ENCODE peak calls at places on chromosomes 11 and 22, in ten cellular contexts. One of them, this sample, is unnamed.

GRCh38 chr11:13384837-13385417 is 78.1 kb downstream of the BTBD10 start:
- DNase-seq in lower leg skin: no peak
- DNase-seq in EH: peak
- DNase-seq in kidney glomerular epithelial cell: peak
- DNase-seq in endodermal cell: peak
- DNase-seq in LHCN-M2: peak
- DNase-seq in colonic mucosa: peak
- DNase-seq in astrocyte of the cerebellum: peak
- DNase-seq in H9: peak
- DNase-seq in GM12865: peak
- DNase-seq in this sample: peak

GRCh38 chr22:39353346-39353745 is 3.6 kb downstream of the SYNGR1 start:
- DNase-seq in astrocyte of the cerebellum: no peak
- DNase-seq in LHCN-M2: peak
- DNase-seq in H9: no peak
- DNase-seq in kidney glomerular epithelial cell: no peak
- DNase-seq in EH: peak
- DNase-seq in lower leg skin: no peak
- DNase-seq in GM12865: no peak
- DNase-seq in colonic mucosa: no peak
- DNase-seq in endodermal cell: no peak
- DNase-seq in this sample: no peak

GRCh38 chr22:49956914-49957825 is 3.4 kb upstream of the PIM3 start:
- DNase-seq in EH: no peak
- DNase-seq in astrocyte of the cerebellum: no peak
- DNase-seq in colonic mucosa: no peak
- DNase-seq in GM12865: no peak
- DNase-seq in lower leg skin: peak
- DNase-seq in kidney glomerular epithelial cell: no peak
- DNase-seq in LHCN-M2: no peak
- DNase-seq in endodermal cell: peak
- DNase-seq in H9: no peak
- DNase-seq in this sample: no peak

GRCh38 chr22:47201186-47201995 is 438.9 kb downstream of the TBC1D22A start:
- DNase-seq in lower leg skin: peak
- DNase-seq in astrocyte of the cerebellum: no peak
- DNase-seq in colonic mucosa: peak
- DNase-seq in GM12865: no peak
- DNase-seq in EH: no peak
- DNase-seq in LHCN-M2: no peak
- DNase-seq in endodermal cell: peak
- DNase-seq in H9: no peak
- DNase-seq in kidney glomerular epithelial cell: no peak
- DNase-seq in this sample: no peak

GRCh38 chr11:83156150-83156995 is 558 bp upstream of the PCF11 start:
- DNase-seq in colonic mucosa: peak
- DNase-seq in lower leg skin: peak
- DNase-seq in astrocyte of the cerebellum: peak
- DNase-seq in kidney glomerular epithelial cell: peak
- DNase-seq in endodermal cell: peak
- DNase-seq in EH: peak
- DNase-seq in GM12865: peak
- DNase-seq in LHCN-M2: peak
- DNase-seq in H9: peak
- DNase-seq in this sample: no peak

GRCh38 chr22:21978564-21979386 is 3.8 kb downstream of the TOP3B start:
- DNase-seq in GM12865: no peak
- DNase-seq in kidney glomerular epithelial cell: no peak
- DNase-seq in EH: no peak
- DNase-seq in lower leg skin: no peak
- DNase-seq in LHCN-M2: no peak
- DNase-seq in colonic mucosa: no peak
- DNase-seq in astrocyte of the cerebellum: no peak
- DNase-seq in H9: no peak
- DNase-seq in endodermal cell: no peak
- DNase-seq in this sample: no peak

GRCh38 chr11:34243620-34244493 is 114.0 kb downstream of the ABTB2 start:
- DNase-seq in EH: peak
- DNase-seq in lower leg skin: no peak
- DNase-seq in kidney glomerular epithelial cell: peak
- DNase-seq in astrocyte of the cerebellum: peak
- DNase-seq in GM12865: peak
- DNase-seq in endodermal cell: peak
- DNase-seq in LHCN-M2: peak
- DNase-seq in colonic mucosa: peak
- DNase-seq in H9: no peak
- DNase-seq in this sample: peak

GRCh38 chr11:130480721-130481140 is 32.3 kb downstream of the ADAMTS15 start:
- DNase-seq in colonic mucosa: no peak
- DNase-seq in EH: peak
- DNase-seq in astrocyte of the cerebellum: no peak
- DNase-seq in LHCN-M2: peak
- DNase-seq in H9: no peak
- DNase-seq in lower leg skin: peak
- DNase-seq in GM12865: no peak
- DNase-seq in endodermal cell: no peak
- DNase-seq in kidney glomerular epithelial cell: no peak
- DNase-seq in this sample: no peak

GRCh38 chr11:119389611-119390254 is 8.2 kb upstream of the USP2 start:
- DNase-seq in lower leg skin: no peak
- DNase-seq in kidney glomerular epithelial cell: no peak
- DNase-seq in EH: no peak
- DNase-seq in LHCN-M2: no peak
- DNase-seq in endodermal cell: peak
- DNase-seq in H9: peak
- DNase-seq in astrocyte of the cerebellum: no peak
- DNase-seq in GM12865: peak
- DNase-seq in colonic mucosa: no peak
- DNase-seq in this sample: no peak

GRCh38 chr11:82842019-82842418 is 58.2 kb downstream of the PRCP start:
- DNase-seq in LHCN-M2: no peak
- DNase-seq in colonic mucosa: no peak
- DNase-seq in GM12865: no peak
- DNase-seq in endodermal cell: no peak
- DNase-seq in astrocyte of the cerebellum: no peak
- DNase-seq in EH: no peak
- DNase-seq in lower leg skin: no peak
- DNase-seq in H9: no peak
- DNase-seq in kidney glomerular epithelial cell: no peak
- DNase-seq in this sample: no peak

GRCh38 chr11:12090761-12091261 is 19.6 kb upstream of the MICAL2 start:
- DNase-seq in EH: no peak
- DNase-seq in endodermal cell: no peak
- DNase-seq in LHCN-M2: no peak
- DNase-seq in astrocyte of the cerebellum: no peak
- DNase-seq in colonic mucosa: peak
- DNase-seq in kidney glomerular epithelial cell: peak
- DNase-seq in H9: no peak
- DNase-seq in lower leg skin: peak
- DNase-seq in GM12865: no peak
- DNase-seq in this sample: no peak

GRCh38 chr11:42205518-42205917 is 746.1 kb upstream of the LRRC4C start:
- DNase-seq in kidney glomerular epithelial cell: no peak
- DNase-seq in EH: no peak
- DNase-seq in lower leg skin: no peak
- DNase-seq in LHCN-M2: no peak
- DNase-seq in colonic mucosa: no peak
- DNase-seq in astrocyte of the cerebellum: no peak
- DNase-seq in endodermal cell: peak
- DNase-seq in H9: no peak
- DNase-seq in GM12865: no peak
- DNase-seq in this sample: no peak

GRCh38 chr22:24443668-24444067 is 16.3 kb downstream of the ADORA2A start:
- DNase-seq in LHCN-M2: no peak
- DNase-seq in lower leg skin: no peak
- DNase-seq in GM12865: no peak
- DNase-seq in astrocyte of the cerebellum: no peak
- DNase-seq in colonic mucosa: no peak
- DNase-seq in H9: no peak
- DNase-seq in endodermal cell: peak
- DNase-seq in kidney glomerular epithelial cell: no peak
- DNase-seq in EH: no peak
- DNase-seq in this sample: no peak

GRCh38 chr11:1162498-1163311 is 5.0 kb downstream of the MUC5AC start:
- DNase-seq in GM12865: no peak
- DNase-seq in colonic mucosa: no peak
- DNase-seq in lower leg skin: peak
- DNase-seq in astrocyte of the cerebellum: no peak
- DNase-seq in EH: no peak
- DNase-seq in kidney glomerular epithelial cell: no peak
- DNase-seq in LHCN-M2: no peak
- DNase-seq in endodermal cell: peak
- DNase-seq in H9: no peak
- DNase-seq in this sample: peak

GRCh38 chr11:96388891-96389603 is 665 bp downstream of the CCDC82 start:
- DNase-seq in kidney glomerular epithelial cell: peak
- DNase-seq in H9: no peak
- DNase-seq in astrocyte of the cerebellum: no peak
- DNase-seq in colonic mucosa: no peak
- DNase-seq in LHCN-M2: no peak
- DNase-seq in EH: peak
- DNase-seq in lower leg skin: no peak
- DNase-seq in GM12865: no peak
- DNase-seq in endodermal cell: no peak
- DNase-seq in this sample: no peak

GRCh38 chr11:131612576-131612975 is 242.2 kb downstream of the NTM start:
- DNase-seq in LHCN-M2: no peak
- DNase-seq in kidney glomerular epithelial cell: no peak
- DNase-seq in H9: no peak
- DNase-seq in endodermal cell: no peak
- DNase-seq in lower leg skin: no peak
- DNase-seq in GM12865: no peak
- DNase-seq in astrocyte of the cerebellum: no peak
- DNase-seq in colonic mucosa: no peak
- DNase-seq in EH: no peak
- DNase-seq in this sample: no peak

GRCh38 chr11:77361184-77361583 is 59.7 kb upstream of the GDPD4 start:
- DNase-seq in EH: peak
- DNase-seq in lower leg skin: no peak
- DNase-seq in H9: no peak
- DNase-seq in colonic mucosa: no peak
- DNase-seq in GM12865: no peak
- DNase-seq in kidney glomerular epithelial cell: peak
- DNase-seq in astrocyte of the cerebellum: peak
- DNase-seq in LHCN-M2: peak
- DNase-seq in endodermal cell: peak
- DNase-seq in this sample: no peak

GRCh38 chr22:44682556-44683168 is 19.3 kb upstream of the PRR5 start:
- DNase-seq in LHCN-M2: no peak
- DNase-seq in lower leg skin: no peak
- DNase-seq in GM12865: no peak
- DNase-seq in astrocyte of the cerebellum: no peak
- DNase-seq in colonic mucosa: no peak
- DNase-seq in EH: no peak
- DNase-seq in H9: no peak
- DNase-seq in endodermal cell: no peak
- DNase-seq in kidney glomerular epithelial cell: no peak
- DNase-seq in this sample: no peak

GRCh38 chr11:19664896-19665548 is 47.6 kb upstream of the NAV2 start:
- DNase-seq in GM12865: no peak
- DNase-seq in astrocyte of the cerebellum: no peak
- DNase-seq in EH: peak
- DNase-seq in endodermal cell: no peak
- DNase-seq in LHCN-M2: peak
- DNase-seq in kidney glomerular epithelial cell: peak
- DNase-seq in H9: no peak
- DNase-seq in lower leg skin: no peak
- DNase-seq in colonic mucosa: no peak
- DNase-seq in this sample: no peak

GRCh38 chr11:116641561-116642045 is 131.2 kb downstream of the BUD13 start:
- DNase-seq in EH: peak
- DNase-seq in endodermal cell: peak
- DNase-seq in astrocyte of the cerebellum: no peak
- DNase-seq in kidney glomerular epithelial cell: no peak
- DNase-seq in colonic mucosa: peak
- DNase-seq in lower leg skin: peak
- DNase-seq in GM12865: peak
- DNase-seq in LHCN-M2: no peak
- DNase-seq in H9: peak
- DNase-seq in this sample: peak

GRCh38 chr11:115874843-115875242 is 370.6 kb upstream of the CADM1 start:
- DNase-seq in lower leg skin: no peak
- DNase-seq in EH: no peak
- DNase-seq in kidney glomerular epithelial cell: no peak
- DNase-seq in astrocyte of the cerebellum: no peak
- DNase-seq in GM12865: peak
- DNase-seq in colonic mucosa: no peak
- DNase-seq in LHCN-M2: no peak
- DNase-seq in endodermal cell: no peak
- DNase-seq in H9: no peak
- DNase-seq in this sample: no peak

GRCh38 chr11:120134931-120135228 is 3.0 kb downstream of the TRIM29 start:
- DNase-seq in LHCN-M2: no peak
- DNase-seq in colonic mucosa: peak
- DNase-seq in astrocyte of the cerebellum: no peak
- DNase-seq in endodermal cell: peak
- DNase-seq in EH: no peak
- DNase-seq in GM12865: no peak
- DNase-seq in kidney glomerular epithelial cell: no peak
- DNase-seq in lower leg skin: peak
- DNase-seq in H9: peak
- DNase-seq in this sample: no peak

GRCh38 chr22:23856721-23857605 is 712 bp upstream of the SLC2A11 start:
- DNase-seq in kidney glomerular epithelial cell: peak
- DNase-seq in GM12865: peak
- DNase-seq in colonic mucosa: peak
- DNase-seq in endodermal cell: peak
- DNase-seq in lower leg skin: peak
- DNase-seq in H9: peak
- DNase-seq in EH: peak
- DNase-seq in astrocyte of the cerebellum: peak
- DNase-seq in LHCN-M2: peak
- DNase-seq in this sample: no peak

GRCh38 chr11:82818399-82819043 is 81.7 kb downstream of the PRCP start:
- DNase-seq in LHCN-M2: no peak
- DNase-seq in astrocyte of the cerebellum: no peak
- DNase-seq in GM12865: no peak
- DNase-seq in kidney glomerular epithelial cell: no peak
- DNase-seq in endodermal cell: no peak
- DNase-seq in H9: no peak
- DNase-seq in EH: no peak
- DNase-seq in colonic mucosa: no peak
- DNase-seq in lower leg skin: no peak
- DNase-seq in this sample: no peak

GRCh38 chr22:33116846-33117547 is 58.8 kb upstream of the SYN3 start:
- DNase-seq in H9: no peak
- DNase-seq in colonic mucosa: no peak
- DNase-seq in LHCN-M2: no peak
- DNase-seq in astrocyte of the cerebellum: no peak
- DNase-seq in EH: no peak
- DNase-seq in lower leg skin: no peak
- DNase-seq in GM12865: no peak
- DNase-seq in kidney glomerular epithelial cell: peak
- DNase-seq in endodermal cell: no peak
- DNase-seq in this sample: no peak

GRCh38 chr11:29527391-29527936 is 489.4 kb downstream of the KCNA4 start:
- DNase-seq in kidney glomerular epithelial cell: peak
- DNase-seq in LHCN-M2: peak
- DNase-seq in H9: no peak
- DNase-seq in endodermal cell: no peak
- DNase-seq in astrocyte of the cerebellum: peak
- DNase-seq in colonic mucosa: no peak
- DNase-seq in EH: peak
- DNase-seq in lower leg skin: no peak
- DNase-seq in GM12865: peak
- DNase-seq in this sample: no peak

This sample was measured in GM20000.